ENCODE peak calls at places on chromosomes 1 and 21, in ten cellular contexts. O is tibial artery, M is GM20000, A is sigmoid colon, F is BE2C, C is GM10248, N is endothelial cell of umbilical vein, J is colonic mucosa, B is progenitor cell of endocrine pancreas, G is Calu3. H is an unnamed sample.

GRCh38 chr1:184542291-184542690 is 155.5 kb downstream of the C1orf21 start:
- DNase-seq in O (no peak), M (no peak), A (no peak), F (no peak), C (no peak), N (no peak), J (no peak), B (no peak), G (no peak), H (no peak)

GRCh38 chr1:6519935-6520621 is 28.6 kb upstream of the PLEKHG5 start:
- DNase-seq in O (no peak), M (no peak), A (no peak), F (peak), C (no peak), N (no peak), J (no peak), B (no peak), G (no peak), H (peak)

GRCh38 chr1:198472123-198472522 is 68.4 kb downstream of the ATP6V1G3 start:
- DNase-seq in O (no peak), M (no peak), A (no peak), F (no peak), C (no peak), N (no peak), J (no peak), B (no peak), G (no peak), H (no peak)

GRCh38 chr1:92820024-92820423 is 11.8 kb upstream of the RPL5 start:
- DNase-seq in O (no peak), M (no peak), A (no peak), F (no peak), C (no peak), N (no peak), J (no peak), B (no peak), G (no peak), H (no peak)

GRCh38 chr1:156823210-156823790 is 6.7 kb upstream of the SH2D2A start:
- DNase-seq in O (no peak), M (no peak), A (no peak), F (no peak), C (no peak), N (no peak), J (no peak), B (no peak), G (no peak), H (no peak)

GRCh38 chr1:59605761-59606160 is 209.0 kb upstream of the HOOK1 start:
- DNase-seq in O (no peak), M (no peak), A (no peak), F (no peak), C (no peak), N (no peak), J (no peak), B (no peak), G (no peak), H (no peak)

GRCh38 chr21:44919111-44919912 is 1.4 kb downstream of the ITGB2 start:
- DNase-seq in O (no peak), M (no peak), A (no peak), F (no peak), C (no peak), N (no peak), J (no peak), B (no peak), G (no peak), H (no peak)

GRCh38 chr1:107874221-107874620 is 90.8 kb downstream of the VAV3 start:
- DNase-seq in O (no peak), M (no peak), A (no peak), F (no peak), C (no peak), N (no peak), J (no peak), B (no peak), G (no peak), H (no peak)

GRCh38 chr1:57633055-57633454 is 209.2 kb upstream of the DAB1 start:
- DNase-seq in O (no peak), M (no peak), A (no peak), F (no peak), C (no peak), N (no peak), J (no peak), B (no peak), G (no peak), H (no peak)

GRCh38 chr21:15749045-15749867 is 19.5 kb downstream of the USP25 start:
- DNase-seq in O (no peak), M (no peak), A (no peak), F (no peak), C (no peak), N (peak), J (no peak), B (no peak), G (no peak), H (no peak)

GRCh38 chr1:56249244-56249643 is 330.1 kb downstream of the PLPP3 start:
- DNase-seq in O (no peak), M (no peak), A (no peak), F (no peak), C (no peak), N (no peak), J (no peak), B (no peak), G (no peak), H (no peak)

GRCh38 chr1:19325368-19325957 is 13.3 kb downstream of the SLC66A1 start:
- DNase-seq in O (no peak), M (no peak), A (no peak), F (no peak), C (no peak), N (no peak), J (no peak), B (no peak), G (no peak), H (no peak)

GRCh38 chr1:223500560-223501425 is 107.6 kb downstream of the CCDC185 start:
- DNase-seq in O (no peak), M (no peak), A (no peak), F (no peak), C (no peak), N (peak), J (no peak), B (no peak), G (peak), H (peak)

GRCh38 chr1:160078392-160079195 is 2.7 kb upstream of the KCNJ9 start:
- DNase-seq in O (no peak), M (peak), A (no peak), F (peak), C (peak), N (peak), J (peak), B (no peak), G (peak), H (no peak)

GRCh38 chr1:66283583-66284041 is 250.3 kb upstream of the SGIP1 start:
- DNase-seq in O (no peak), M (peak), A (no peak), F (no peak), C (peak), N (no peak), J (no peak), B (no peak), G (no peak), H (no peak)

GRCh38 chr1:84736944-84737343 is 46.7 kb upstream of the SSX2IP start:
- DNase-seq in O (no peak), M (no peak), A (no peak), F (no peak), C (no peak), N (no peak), J (no peak), B (no peak), G (no peak), H (no peak)

GRCh38 chr1:226894826-226895225 is 24.4 kb downstream of the PSEN2 start:
- DNase-seq in O (no peak), M (no peak), A (no peak), F (no peak), C (no peak), N (no peak), J (no peak), B (no peak), G (no peak), H (no peak)

GRCh38 chr21:43211085-43212071 is 42.6 kb downstream of the CRYAA start:
- DNase-seq in O (peak), M (no peak), A (peak), F (peak), C (no peak), N (peak), J (peak), B (peak), G (peak), H (no peak)

GRCh38 chr1:89952021-89952995 is 42.6 kb upstream of the ZNF326 start:
- DNase-seq in O (no peak), M (no peak), A (no peak), F (no peak), C (no peak), N (no peak), J (no peak), B (no peak), G (no peak), H (peak)

GRCh38 chr1:1085171-1085841 is 11.2 kb upstream of the RNF223 start:
- DNase-seq in O (peak), M (no peak), A (no peak), F (peak), C (no peak), N (no peak), J (no peak), B (no peak), G (no peak), H (no peak)

GRCh38 chr21:33071878-33072306 is 2.0 kb downstream of the OLIG1 start:
- DNase-seq in O (no peak), M (no peak), A (no peak), F (no peak), C (no peak), N (peak), J (no peak), B (no peak), G (no peak), H (no peak)

GRCh38 chr1:214816603-214817002 is 213.6 kb downstream of the CENPF start:
- DNase-seq in O (no peak), M (no peak), A (no peak), F (no peak), C (no peak), N (no peak), J (no peak), B (no peak), G (no peak), H (no peak)

GRCh38 chr1:24727490-24728214 is 17.6 kb upstream of the CLIC4 start:
- DNase-seq in O (peak), M (peak), A (peak), F (no peak), C (peak), N (no peak), J (peak), B (no peak), G (no peak), H (no peak)

GRCh38 chr1:78718566-78718965 is 68.9 kb downstream of the IFI44 start:
- DNase-seq in O (no peak), M (no peak), A (no peak), F (no peak), C (no peak), N (peak), J (no peak), B (no peak), G (no peak), H (peak)

GRCh38 chr1:234756066-234756783 is 146.2 kb upstream of the IRF2BP2 start:
- DNase-seq in O (peak), M (no peak), A (no peak), F (no peak), C (no peak), N (no peak), J (no peak), B (no peak), G (no peak), H (no peak)

GRCh38 chr1:164755674-164756073 is 196.7 kb downstream of the PBX1 start:
- DNase-seq in O (no peak), M (no peak), A (no peak), F (peak), C (no peak), N (no peak), J (no peak), B (no peak), G (no peak), H (no peak)

GRCh38 chr1:64476251-64476952 is 6.5 kb downstream of the CACHD1 start:
- DNase-seq in O (no peak), M (no peak), A (no peak), F (no peak), C (no peak), N (peak), J (no peak), B (no peak), G (no peak), H (no peak)

GRCh38 chr1:204507317-204508105 is 8.7 kb upstream of the MDM4 start:
- DNase-seq in O (no peak), M (no peak), A (no peak), F (peak), C (no peak), N (peak), J (peak), B (no peak), G (peak), H (no peak)

GRCh38 chr1:2405588-2406295 is 6.6 kb downstream of the PEX10 start:
- DNase-seq in O (no peak), M (no peak), A (no peak), F (no peak), C (no peak), N (no peak), J (no peak), B (no peak), G (no peak), H (no peak)

GRCh38 chr1:94329986-94330385 is 88.2 kb upstream of the ABCD3 start:
- DNase-seq in O (no peak), M (no peak), A (no peak), F (no peak), C (no peak), N (peak), J (no peak), B (no peak), G (peak), H (peak)

GRCh38 chr21:35401476-35401875 is 352.4 kb upstream of the RUNX1 start:
- DNase-seq in O (no peak), M (no peak), A (no peak), F (no peak), C (no peak), N (no peak), J (no peak), B (no peak), G (no peak), H (no peak)

GRCh38 chr1:190633488-190633887 is 155.8 kb upstream of the BRINP3 start:
- DNase-seq in O (no peak), M (no peak), A (no peak), F (peak), C (no peak), N (no peak), J (no peak), B (no peak), G (no peak), H (no peak)
- TF ChIP-seq CTCF in O (no peak), M (no peak), A (no peak), F (peak), C (peak), N (no peak), J (no peak), B (peak), G (no peak), H (no peak)

GRCh38 chr1:169468982-169469381 is 16.8 kb downstream of the SLC19A2 start:
- DNase-seq in O (no peak), M (no peak), A (no peak), F (no peak), C (no peak), N (no peak), J (no peak), B (no peak), G (no peak), H (no peak)

GRCh38 chr1:169462385-169462784 is 23.4 kb downstream of the SLC19A2 start:
- DNase-seq in O (no peak), M (no peak), A (no peak), F (no peak), C (no peak), N (no peak), J (no peak), B (no peak), G (no peak), H (no peak)

GRCh38 chr1:169461390-169462001 is 24.2 kb downstream of the SLC19A2 start:
- DNase-seq in O (no peak), M (no peak), A (no peak), F (no peak), C (no peak), N (no peak), J (no peak), B (no peak), G (no peak), H (no peak)

GRCh38 chr1:169466259-169467230 is 19.2 kb downstream of the SLC19A2 start:
- DNase-seq in O (no peak), M (no peak), A (no peak), F (peak), C (peak), N (peak), J (no peak), B (no peak), G (peak), H (no peak)
- TF ChIP-seq CTCF in O (peak), M (no peak), A (peak), F (peak), C (peak), N (no peak), J (no peak), B (peak), G (peak), H (peak)

GRCh38 chr1:206935491-206936067 is 10.7 kb downstream of the PIGR start:
- DNase-seq in O (no peak), M (peak), A (no peak), F (peak), C (peak), N (peak), J (no peak), B (peak), G (peak), H (no peak)
- TF ChIP-seq CTCF in O (peak), M (peak), A (no peak), F (peak), C (peak), N (peak), J (peak), B (peak), G (peak), H (peak)

GRCh38 chr1:208737922-208738321 is 493.7 kb upstream of the PLXNA2 start:
- DNase-seq in O (no peak), M (no peak), A (no peak), F (peak), C (no peak), N (no peak), J (no peak), B (no peak), G (no peak), H (no peak)
- TF ChIP-seq CTCF in O (no peak), M (no peak), A (no peak), F (peak), C (no peak), N (no peak), J (no peak), B (no peak), G (no peak), H (no peak)

GRCh38 chr1:240720891-240721450 is 109.0 kb upstream of the GREM2 start:
- DNase-seq in O (no peak), M (no peak), A (no peak), F (no peak), C (no peak), N (no peak), J (no peak), B (no peak), G (no peak), H (no peak)
- TF ChIP-seq CTCF in O (no peak), M (no peak), A (no peak), F (no peak), C (no peak), N (no peak), J (no peak), B (no peak), G (no peak), H (no peak)

H was measured in astrocyte of the cerebellum.